ENCODE peak calls at places on chromosomes 13 and 19, in eight cellular contexts. K is uterus, A is osteoblast, N is NB4, F is lung, U is GM12865, M is colonic mucosa, C is tibial nerve. Q is an unnamed sample.

GRCh38 chr19:17579523-17580244 is 24.2 kb downstream of the COLGALT1 start:
- DNase-seq in K (peak), N (peak), C (peak), A (peak), M (peak), F (peak), U (peak), Q (peak)

GRCh38 chr13:51006067-51006800 is 96.6 kb downstream of the RNASEH2B start:
- DNase-seq in A (peak), M (no peak), K (peak), F (no peak), C (no peak), U (no peak), N (no peak), Q (no peak)

GRCh38 chr19:8550070-8550469 is 27.2 kb downstream of the MYO1F start:
- DNase-seq in K (no peak), F (no peak), A (peak), M (no peak), N (no peak), C (no peak), U (no peak), Q (no peak)

GRCh38 chr19:31121501-31121900 is 227.7 kb downstream of the TSHZ3 start:
- DNase-seq in K (no peak), A (no peak), M (no peak), N (no peak), U (no peak), F (no peak), C (no peak), Q (no peak)

GRCh38 chr13:108915095-108915633 is 285.8 kb downstream of the MYO16 start:
- DNase-seq in K (no peak), U (peak), F (no peak), N (peak), A (no peak), C (peak), M (no peak), Q (peak)

GRCh38 chr13:107376393-107377085 is 808.6 kb upstream of the ARGLU1 start:
- DNase-seq in U (no peak), C (no peak), N (no peak), F (no peak), A (peak), K (no peak), M (no peak), Q (no peak)

GRCh38 chr13:49214917-49215376 is 5.2 kb upstream of the MLNR start:
- DNase-seq in M (peak), K (no peak), C (peak), N (peak), U (peak), F (peak), A (no peak), Q (peak)

GRCh38 chr13:29991343-29991742 is 140.9 kb upstream of the UBL3 start:
- DNase-seq in C (no peak), M (no peak), A (peak), F (no peak), N (no peak), U (no peak), K (no peak), Q (no peak)

GRCh38 chr13:47039106-47039505 is 142.3 kb upstream of the HTR2A start:
- DNase-seq in K (no peak), F (no peak), N (no peak), M (no peak), C (no peak), U (no peak), A (no peak), Q (no peak)

GRCh38 chr13:35378939-35379338 is 97.5 kb downstream of the MAB21L1 start:
- DNase-seq in C (no peak), U (no peak), M (no peak), F (no peak), A (no peak), K (no peak), N (no peak), Q (no peak)

GRCh38 chr19:50498219-50499056 is 12.6 kb downstream of the JOSD2 start:
- DNase-seq in N (no peak), U (no peak), C (no peak), A (no peak), F (no peak), K (no peak), M (no peak), Q (no peak)

GRCh38 chr19:50495020-50495531 is 15.9 kb downstream of the JOSD2 start:
- DNase-seq in U (no peak), A (no peak), F (no peak), M (no peak), C (no peak), K (no peak), N (no peak), Q (no peak)

GRCh38 chr19:50497030-50497420 is 14.0 kb downstream of the JOSD2 start:
- DNase-seq in F (no peak), N (no peak), C (no peak), A (no peak), K (peak), M (no peak), U (no peak), Q (no peak)

GRCh38 chr19:50494186-50495019 is 16.6 kb downstream of the JOSD2 start:
- DNase-seq in N (no peak), M (no peak), A (no peak), U (no peak), K (no peak), F (no peak), C (no peak), Q (no peak)

GRCh38 chr19:50496189-50497029 is 14.6 kb downstream of the JOSD2 start:
- DNase-seq in U (no peak), M (no peak), K (peak), N (no peak), C (no peak), F (no peak), A (no peak), Q (no peak)
- TF ChIP-seq CTCF in U (no peak), M (no peak), K (no peak), N (no peak), C (no peak), F (no peak), A (no peak), Q (no peak)

GRCh38 chr19:12982648-12983047 is 12.6 kb upstream of the NFIX start:
- DNase-seq in A (no peak), F (no peak), M (no peak), U (no peak), K (no peak), C (no peak), N (no peak), Q (no peak)
- H3K4me3 ChIP-seq in A (no peak), F (no peak), M (no peak), U (no peak), K (no peak), C (no peak), N (no peak), Q (no peak)

DNA sequence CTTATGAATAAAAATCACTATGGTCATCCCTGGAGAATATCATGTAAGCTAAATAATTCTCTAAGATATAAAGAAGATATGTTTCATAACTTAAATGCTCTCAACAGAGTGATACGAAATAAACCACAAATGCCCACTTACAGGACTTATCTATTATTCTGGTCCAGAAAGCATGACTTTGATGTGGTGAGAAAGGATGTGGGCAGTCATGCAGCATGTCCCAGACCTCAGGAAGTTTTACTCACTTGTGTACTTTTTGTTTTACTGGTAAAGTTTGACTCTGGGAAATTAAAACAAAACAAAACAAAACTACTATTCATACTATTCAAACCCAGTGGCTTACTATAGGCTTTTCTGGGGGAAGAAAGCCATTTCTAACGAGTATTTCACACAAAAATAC is 483.2 kb upstream of the SLITRK6 start:
- DNase-seq in C (no peak), N (no peak), U (peak), M (no peak), A (no peak), F (no peak), K (no peak), Q (no peak)
- TF ChIP-seq CTCF in C (no peak), N (no peak), U (no peak), M (no peak), A (no peak), F (no peak), K (no peak), Q (no peak)

GRCh38 chr19:1757468-1758230 is 4.3 kb downstream of the ONECUT3 start:
- DNase-seq in U (no peak), M (no peak), K (no peak), N (no peak), A (no peak), C (no peak), F (no peak), Q (no peak)
- H3K4me3 ChIP-seq in U (no peak), M (no peak), K (no peak), N (no peak), A (no peak), C (no peak), F (no peak), Q (no peak)

Q was measured in adrenal gland.